ENCODE peak calls at places on chromosomes 13 and 19, in seven cellular contexts. One of them, this sample, is unnamed.
A peak's percentile ranks its signal among the peaks of the same experiment; 100 is the strongest.

GRCh38 chr19:10230155-10230903 is 802 bp downstream of the S1PR2 start:
- DNase-seq in activated T-helper 1 cell treated with anti-CD3 and anti-CD28 coated beads, Interleukin-12 subunit alpha, Interleukin-12 subunit beta, Interleukin-2, Interleukin-4 antibody, amounts not matched to agents 30 ng/mL and 10 ng/mL and 1 ng/mL, durations not matched to agents 14 hours and 24 hours and 36 hours: peak; percentile 55
- DNase-seq in lung: peak; percentile 48
- DNase-seq in nephron progenitor cell: peak; percentile 79
- DNase-seq in hepatic stellate cell: peak; percentile 73
- DNase-seq in body of pancreas: peak; percentile 26
- DNase-seq in fibroblast of mammary gland: no peak
- DNase-seq in this sample: peak; percentile 80

GRCh38 chr19:11423804-11424318 is 4.7 kb upstream of the RGL3 start:
- DNase-seq in activated T-helper 1 cell treated with anti-CD3 and anti-CD28 coated beads, Interleukin-12 subunit alpha, Interleukin-12 subunit beta, Interleukin-2, Interleukin-4 antibody, amounts not matched to agents 30 ng/mL and 10 ng/mL and 1 ng/mL, durations not matched to agents 14 hours and 24 hours and 36 hours: no peak
- DNase-seq in lung: no peak
- DNase-seq in nephron progenitor cell: no peak
- DNase-seq in hepatic stellate cell: peak; percentile 45
- DNase-seq in body of pancreas: no peak
- DNase-seq in fibroblast of mammary gland: no peak
- DNase-seq in this sample: no peak

GRCh38 chr19:4914736-4915501 is 5.6 kb downstream of the UHRF1 start:
- DNase-seq in activated T-helper 1 cell treated with anti-CD3 and anti-CD28 coated beads, Interleukin-12 subunit alpha, Interleukin-12 subunit beta, Interleukin-2, Interleukin-4 antibody, amounts not matched to agents 30 ng/mL and 10 ng/mL and 1 ng/mL, durations not matched to agents 14 hours and 24 hours and 36 hours: peak; percentile 73
- DNase-seq in lung: peak; percentile 41
- DNase-seq in nephron progenitor cell: no peak
- DNase-seq in hepatic stellate cell: peak; percentile 82
- DNase-seq in body of pancreas: no peak
- DNase-seq in fibroblast of mammary gland: peak; percentile 83
- DNase-seq in this sample: peak; percentile 74

GRCh38 chr19:57088125-57088524 is 31.7 kb upstream of the USP29 start:
- DNase-seq in activated T-helper 1 cell treated with anti-CD3 and anti-CD28 coated beads, Interleukin-12 subunit alpha, Interleukin-12 subunit beta, Interleukin-2, Interleukin-4 antibody, amounts not matched to agents 30 ng/mL and 10 ng/mL and 1 ng/mL, durations not matched to agents 14 hours and 24 hours and 36 hours: no peak
- DNase-seq in lung: no peak
- DNase-seq in nephron progenitor cell: no peak
- DNase-seq in hepatic stellate cell: no peak
- DNase-seq in body of pancreas: no peak
- DNase-seq in fibroblast of mammary gland: no peak
- DNase-seq in this sample: no peak

GRCh38 chr13:47250141-47250540 is 353.3 kb upstream of the HTR2A start:
- DNase-seq in activated T-helper 1 cell treated with anti-CD3 and anti-CD28 coated beads, Interleukin-12 subunit alpha, Interleukin-12 subunit beta, Interleukin-2, Interleukin-4 antibody, amounts not matched to agents 30 ng/mL and 10 ng/mL and 1 ng/mL, durations not matched to agents 14 hours and 24 hours and 36 hours: no peak
- DNase-seq in lung: no peak
- DNase-seq in nephron progenitor cell: no peak
- DNase-seq in hepatic stellate cell: peak; percentile 8
- DNase-seq in body of pancreas: no peak
- DNase-seq in fibroblast of mammary gland: peak; percentile 98
- DNase-seq in this sample: no peak

GRCh38 chr13:39266426-39266825 is 228.2 kb downstream of the NHLRC3 start:
- DNase-seq in activated T-helper 1 cell treated with anti-CD3 and anti-CD28 coated beads, Interleukin-12 subunit alpha, Interleukin-12 subunit beta, Interleukin-2, Interleukin-4 antibody, amounts not matched to agents 30 ng/mL and 10 ng/mL and 1 ng/mL, durations not matched to agents 14 hours and 24 hours and 36 hours: no peak
- DNase-seq in lung: no peak
- DNase-seq in nephron progenitor cell: no peak
- DNase-seq in hepatic stellate cell: no peak
- DNase-seq in body of pancreas: no peak
- DNase-seq in fibroblast of mammary gland: peak; percentile 26
- DNase-seq in this sample: no peak

GRCh38 chr19:3057275-3057714 is 5.0 kb downstream of the TLE5 start:
- DNase-seq in activated T-helper 1 cell treated with anti-CD3 and anti-CD28 coated beads, Interleukin-12 subunit alpha, Interleukin-12 subunit beta, Interleukin-2, Interleukin-4 antibody, amounts not matched to agents 30 ng/mL and 10 ng/mL and 1 ng/mL, durations not matched to agents 14 hours and 24 hours and 36 hours: no peak
- DNase-seq in lung: peak; percentile 87
- DNase-seq in nephron progenitor cell: peak; percentile 54
- DNase-seq in hepatic stellate cell: no peak
- DNase-seq in body of pancreas: peak; percentile 97
- DNase-seq in fibroblast of mammary gland: peak; percentile 69
- DNase-seq in this sample: peak; percentile 70

GRCh38 chr19:35107541-35107939 is 8.1 kb upstream of the FXYD3 start:
- DNase-seq in activated T-helper 1 cell treated with anti-CD3 and anti-CD28 coated beads, Interleukin-12 subunit alpha, Interleukin-12 subunit beta, Interleukin-2, Interleukin-4 antibody, amounts not matched to agents 30 ng/mL and 10 ng/mL and 1 ng/mL, durations not matched to agents 14 hours and 24 hours and 36 hours: no peak
- DNase-seq in lung: no peak
- DNase-seq in nephron progenitor cell: no peak
- DNase-seq in hepatic stellate cell: no peak
- DNase-seq in body of pancreas: no peak
- DNase-seq in fibroblast of mammary gland: peak; percentile 56
- DNase-seq in this sample: peak; percentile 55

GRCh38 chr13:111912453-111912866 is 154.5 kb upstream of the SOX1 start:
- DNase-seq in activated T-helper 1 cell treated with anti-CD3 and anti-CD28 coated beads, Interleukin-12 subunit alpha, Interleukin-12 subunit beta, Interleukin-2, Interleukin-4 antibody, amounts not matched to agents 30 ng/mL and 10 ng/mL and 1 ng/mL, durations not matched to agents 14 hours and 24 hours and 36 hours: no peak
- DNase-seq in lung: peak; percentile 16
- DNase-seq in nephron progenitor cell: no peak
- DNase-seq in hepatic stellate cell: no peak
- DNase-seq in body of pancreas: no peak
- DNase-seq in fibroblast of mammary gland: no peak
- DNase-seq in this sample: no peak

This sample was measured in AG08396.